ENCODE peak calls at places on chromosomes 11 and 22, in seven cellular contexts. F, V, Q, T, M, K and Z are unnamed samples. For H3K36me3, the result is how much of the 10 kb centered on the place peaks cover.

GRCh38 chr11:76588455-76589325 is 81.9 kb downstream of the LRRC32 start:
- DNase-seq in F (no peak), V (no peak), Q (no peak), T (no peak), M (no peak), K (no peak), Z (peak)

GRCh38 chr11:545171-545570 is 7.8 kb downstream of the LRRC56 start:
- DNase-seq in F (no peak), V (no peak), Q (no peak), T (no peak), M (no peak), K (no peak), Z (no peak)

GRCh38 chr22:27206747-27207133 is 549.4 kb downstream of the MIAT start:
- DNase-seq in F (no peak), V (no peak), Q (no peak), T (no peak), M (no peak), K (no peak), Z (no peak)

GRCh38 chr22:23035557-23036277 is 34.6 kb upstream of the GNAZ start:
- DNase-seq in F (no peak), V (no peak), Q (no peak), T (no peak), M (no peak), K (no peak), Z (no peak)

GRCh38 chr11:3216027-3216525 is 2.5 kb downstream of the MRGPRG start:
- DNase-seq in F (no peak), V (no peak), Q (no peak), T (no peak), M (no peak), K (peak), Z (no peak)

GRCh38 chr22:27094633-27095308 is 437.4 kb downstream of the MIAT start:
- DNase-seq in F (no peak), V (no peak), Q (no peak), T (no peak), M (no peak), K (no peak), Z (no peak)

GRCh38 chr11:108670381-108670930 is 5.6 kb downstream of the DDX10 start:
- DNase-seq in F (no peak), V (no peak), Q (no peak), T (no peak), M (no peak), K (no peak), Z (peak)

GRCh38 chr11:9208726-9209501 is 56.2 kb downstream of the DENND5A start:
- DNase-seq in F (peak), V (no peak), Q (no peak), T (no peak), M (no peak), K (no peak), Z (no peak)

GRCh38 chr11:11157201-11157600 is 195.8 kb downstream of the CSNK2A3 start:
- DNase-seq in F (peak), V (peak), Q (peak), T (peak), M (no peak), K (no peak), Z (peak)

GRCh38 chr22:31692186-31692886 is 30.3 kb upstream of the PISD start:
- DNase-seq in F (peak), V (no peak), Q (no peak), T (no peak), M (no peak), K (no peak), Z (no peak)

GRCh38 chr22:42296381-42296853 is 26.0 kb upstream of the TCF20 start:
- DNase-seq in F (no peak), V (no peak), Q (no peak), T (no peak), M (no peak), K (no peak), Z (peak)

GRCh38 chr22:36327922-36328551 is 59.7 kb downstream of the MYH9 start:
- DNase-seq in F (no peak), V (no peak), Q (no peak), T (no peak), M (no peak), K (no peak), Z (no peak)

GRCh38 chr11:37905707-37906417 is 1307.8 kb upstream of the RAG2 start:
- DNase-seq in F (peak), V (no peak), Q (no peak), T (no peak), M (no peak), K (peak), Z (no peak)

GRCh38 chr11:76637491-76638266 is 32.9 kb downstream of the LRRC32 start:
- DNase-seq in F (no peak), V (no peak), Q (no peak), T (no peak), M (no peak), K (peak), Z (no peak)

GRCh38 chr11:783581-784015 is 6.3 kb downstream of the CEND1 start:
- DNase-seq in F (peak), V (no peak), Q (peak), T (peak), M (peak), K (peak), Z (peak)

GRCh38 chr11:90189011-90189410 is 33.8 kb downstream of the CHORDC1 start:
- DNase-seq in F (no peak), V (no peak), Q (no peak), T (no peak), M (no peak), K (no peak), Z (no peak)

GRCh38 chr22:50250555-50251471 is at the start of gene HDAC10:
- DNase-seq in F (peak), V (peak), Q (peak), T (peak), M (peak), K (peak), Z (peak)

GRCh38 chr11:112167145-112167544 is at the start of gene TEX12:
- DNase-seq in F (no peak), V (no peak), Q (no peak), T (no peak), M (no peak), K (no peak), Z (no peak)

GRCh38 chr11:65899356-65900124 is 648 bp downstream of the FOSL1 start:
- DNase-seq in F (peak), V (no peak), Q (peak), T (no peak), M (no peak), K (peak), Z (peak)

GRCh38 chr11:24808173-24808572 is 311.3 kb downstream of the LUZP2 start:
- DNase-seq in F (no peak), V (no peak), Q (no peak), T (no peak), M (no peak), K (no peak), Z (no peak)

GRCh38 chr11:111045408-111045806 is 200.1 kb upstream of the POU2AF2 start:
- DNase-seq in F (no peak), V (no peak), Q (no peak), T (no peak), M (no peak), K (no peak), Z (no peak)

GRCh38 chr11:119889728-119890280 is 160.8 kb upstream of the NECTIN1 start:
- DNase-seq in F (no peak), V (no peak), Q (no peak), T (no peak), M (no peak), K (peak), Z (no peak)

GRCh38 chr11:44112083-44112865 is 16.8 kb downstream of the EXT2 start:
- DNase-seq in F (peak), V (no peak), Q (no peak), T (no peak), M (no peak), K (no peak), Z (no peak)
- H3K36me3 ChIP-seq in F (under half), V (under half), Q (under half), T (under half), M (under half), K (half or more), Z (under half)

GRCh38 chr11:96213500-96213899 is 129.5 kb downstream of the MAML2 start:
- DNase-seq in F (peak), V (no peak), Q (no peak), T (no peak), M (no peak), K (no peak), Z (no peak)

GRCh38 chr11:96215094-96215782 is 127.8 kb downstream of the MAML2 start:
- DNase-seq in F (peak), V (no peak), Q (no peak), T (no peak), M (no peak), K (no peak), Z (no peak)

GRCh38 chr11:96217206-96217605 is 125.8 kb downstream of the MAML2 start:
- DNase-seq in F (no peak), V (no peak), Q (no peak), T (no peak), M (no peak), K (no peak), Z (no peak)

GRCh38 chr11:96215826-96216225 is 127.2 kb downstream of the MAML2 start:
- DNase-seq in F (no peak), V (no peak), Q (no peak), T (no peak), M (no peak), K (no peak), Z (no peak)

DNA sequence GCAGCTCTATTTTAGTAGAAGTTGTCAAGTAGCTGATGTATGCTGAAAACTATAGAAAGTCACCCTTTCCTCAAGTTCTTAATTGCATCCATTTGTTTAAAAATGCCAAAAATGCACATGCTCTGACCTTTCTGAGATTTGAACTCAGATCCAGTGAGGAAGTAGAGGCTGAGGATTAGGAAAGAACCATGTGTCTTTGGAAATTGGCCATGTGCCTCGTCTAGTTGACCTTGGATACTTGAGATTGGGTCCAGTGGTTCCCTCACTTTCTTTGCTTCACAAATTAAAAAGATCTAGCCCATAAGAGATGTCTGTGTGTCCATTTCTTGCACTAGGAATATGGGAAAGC is 128.3 kb downstream of the MAML2 start:
- DNase-seq in F (no peak), V (no peak), Q (no peak), T (no peak), M (no peak), K (no peak), Z (no peak)
- H3K4me3 ChIP-seq in F (no peak), V (no peak), Q (no peak), T (no peak), M (no peak), K (no peak), Z (no peak)

GRCh38 chr11:67282155-67282875 is 6.8 kb upstream of the ANKRD13D start:
- DNase-seq in F (no peak), V (no peak), Q (no peak), T (no peak), M (no peak), K (peak), Z (no peak)

GRCh38 chr11:67281552-67282150 is 7.5 kb upstream of the ANKRD13D start:
- DNase-seq in F (no peak), V (no peak), Q (no peak), T (no peak), M (no peak), K (no peak), Z (no peak)

GRCh38 chr11:67279589-67280340 is 9.3 kb upstream of the ANKRD13D start:
- DNase-seq in F (no peak), V (no peak), Q (no peak), T (no peak), M (no peak), K (peak), Z (no peak)

GRCh38 chr11:67280341-67280790 is 8.7 kb upstream of the ANKRD13D start:
- DNase-seq in F (no peak), V (no peak), Q (no peak), T (no peak), M (no peak), K (no peak), Z (no peak)

DNA sequence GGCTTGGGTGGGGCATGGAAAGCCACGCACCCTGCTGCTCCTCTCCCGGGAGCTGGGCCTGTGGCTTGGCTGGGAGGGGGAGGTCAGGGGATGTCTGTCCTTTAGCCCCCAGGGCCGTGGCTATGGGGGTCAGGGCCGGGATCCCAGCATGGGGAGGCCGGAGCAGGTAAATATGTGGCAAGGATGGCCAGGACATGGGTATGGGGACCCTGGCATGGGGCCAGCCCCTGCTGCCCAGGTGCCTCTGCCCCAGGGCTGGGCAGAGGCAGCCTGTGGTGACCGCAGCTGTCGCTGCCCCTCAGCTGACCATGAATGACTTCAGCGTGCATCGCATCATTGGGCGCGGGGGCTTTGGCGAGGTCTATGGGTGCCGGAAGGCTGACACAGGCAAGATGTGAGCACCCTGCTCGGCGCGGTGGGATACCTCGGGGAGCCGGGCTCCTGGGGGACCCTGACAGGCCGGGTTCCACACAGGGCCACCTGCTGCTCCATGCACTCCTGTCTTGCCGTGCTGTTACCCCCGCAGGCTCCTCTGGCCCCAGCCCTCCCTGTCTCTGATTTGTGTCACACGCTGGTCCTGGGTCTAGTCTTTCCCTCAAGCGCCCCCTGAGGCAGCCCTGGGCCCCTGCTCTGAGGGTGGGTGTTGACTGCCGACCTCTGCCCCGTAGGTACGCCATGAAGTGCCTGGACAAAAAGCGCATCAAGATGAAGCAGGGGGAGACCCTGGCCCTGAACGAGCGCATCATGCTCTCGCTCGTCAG is 8.1 kb upstream of the ANKRD13D start:
- DNase-seq in F (no peak), V (no peak), Q (no peak), T (no peak), M (no peak), K (peak), Z (no peak)
- H3K36me3 ChIP-seq in F (half or more), V (half or more), Q (under half), T (half or more), M (half or more), K (half or more), Z (under half)

DNA sequence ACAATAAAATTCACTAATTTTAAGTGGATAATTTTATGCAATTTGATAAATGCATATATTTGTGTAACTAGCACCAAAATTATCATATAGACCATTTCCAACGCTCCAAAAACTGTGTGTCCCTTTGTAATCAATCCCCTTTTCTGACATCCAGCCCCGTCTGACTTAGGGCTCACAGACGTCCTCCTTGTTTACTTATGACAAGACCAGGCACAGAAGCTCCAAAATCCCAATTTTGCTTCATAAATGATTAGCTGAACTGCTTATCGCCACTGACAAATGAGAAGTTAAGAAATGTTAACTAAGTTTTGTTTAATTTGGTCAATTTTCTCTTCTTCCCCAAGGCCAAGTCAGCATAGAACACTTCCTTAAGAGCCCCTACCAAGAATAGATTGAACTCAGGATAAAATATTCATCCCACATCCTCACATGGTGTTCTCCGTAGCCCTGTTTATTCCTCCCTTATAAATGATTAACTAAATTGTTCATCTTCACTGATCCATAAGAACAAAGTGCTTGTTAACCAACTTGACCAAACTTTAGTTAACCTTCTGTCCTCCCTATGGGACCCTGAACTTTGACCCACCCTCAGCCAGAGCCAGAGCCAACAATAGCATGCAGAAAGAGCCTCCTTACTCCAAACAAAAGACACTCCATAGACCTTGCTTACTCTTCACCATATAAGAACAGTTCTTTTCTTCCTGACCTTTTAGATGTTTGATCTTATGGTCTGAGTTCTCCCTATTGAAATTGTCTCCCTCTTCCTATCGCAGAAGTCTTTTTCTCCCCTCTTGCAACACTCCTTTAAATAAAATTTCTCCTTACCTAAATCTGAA is 30.8 kb upstream of the GLYAT start:
- DNase-seq in F (no peak), V (no peak), Q (peak), T (no peak), M (peak), K (no peak), Z (no peak)
- H3K4me3 ChIP-seq in F (no peak), V (no peak), Q (no peak), T (no peak), M (no peak), K (no peak), Z (no peak)

GRCh38 chr11:67519726-67520125 is 3.5 kb downstream of the CABP2 start:
- DNase-seq in F (no peak), V (no peak), Q (no peak), T (no peak), M (no peak), K (no peak), Z (peak)

GRCh38 chr11:67520856-67521824 is 2.1 kb downstream of the CABP2 start:
- DNase-seq in F (no peak), V (no peak), Q (no peak), T (no peak), M (no peak), K (no peak), Z (peak)

GRCh38 chr11:67516806-67517205 is 6.4 kb downstream of the CABP2 start:
- DNase-seq in F (no peak), V (no peak), Q (no peak), T (no peak), M (no peak), K (no peak), Z (no peak)

GRCh38 chr11:67521924-67522323 is 1.3 kb downstream of the CABP2 start:
- DNase-seq in F (no peak), V (no peak), Q (no peak), T (no peak), M (no peak), K (no peak), Z (no peak)

DNA sequence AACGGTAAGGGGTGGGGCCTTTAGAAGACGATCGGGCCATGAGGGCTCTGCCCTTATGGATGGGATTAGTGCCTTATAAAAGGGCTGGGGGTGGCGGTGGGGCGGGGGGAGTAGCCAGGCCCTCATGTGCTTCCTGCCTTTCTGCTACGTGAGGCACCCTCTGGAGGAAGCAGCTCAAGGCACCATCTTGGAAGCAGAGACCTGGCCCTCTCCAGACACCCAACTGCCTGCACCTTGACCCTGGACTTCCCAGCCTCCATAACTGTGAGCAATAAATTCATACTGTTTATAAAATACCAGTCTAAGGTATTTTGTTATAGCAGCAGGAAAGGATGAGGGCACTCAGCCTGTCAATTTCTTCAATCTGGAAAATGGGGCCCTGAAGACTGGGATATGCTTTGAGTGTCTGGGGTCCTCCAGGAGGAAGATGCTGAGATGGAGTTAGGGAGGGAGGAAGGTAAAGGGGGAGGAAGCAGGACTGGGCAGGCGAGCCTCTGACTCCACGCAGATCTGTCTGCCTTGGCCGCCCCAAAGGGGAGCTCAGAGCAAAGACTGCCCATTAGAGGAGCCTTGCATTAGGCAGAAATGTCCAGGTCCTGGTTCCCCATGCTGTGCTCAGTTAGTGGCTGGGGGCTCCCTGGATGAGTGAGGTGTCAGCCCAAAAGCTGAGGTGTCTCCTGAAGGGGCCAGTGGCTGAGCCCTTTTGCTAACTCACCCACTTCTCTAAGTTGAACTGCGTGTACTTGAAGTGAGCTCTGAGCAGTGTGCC is 5.3 kb downstream of the CABP2 start:
- DNase-seq in F (no peak), V (no peak), Q (no peak), T (no peak), M (no peak), K (no peak), Z (no peak)
- H3K36me3 ChIP-seq in F (under half), V (under half), Q (under half), T (under half), M (under half), K (under half), Z (under half)